ENCODE peak calls at places on chromosome 15, in five cellular contexts. One of them, this sample, is unnamed.

GRCh38 chr15:68265086-68265485 is 12.5 kb upstream of the FEM1B start:
- DNase-seq in HuH-7: no peak
- DNase-seq in H54: no peak
- DNase-seq in CD8-positive, alpha-beta T cell: no peak
- DNase-seq in HTR-8/SVneo: no peak
- DNase-seq in this sample: no peak

GRCh38 chr15:45197512-45197911 is 9.7 kb upstream of the SHF start:
- DNase-seq in HuH-7: no peak
- DNase-seq in H54: no peak
- DNase-seq in CD8-positive, alpha-beta T cell: no peak
- DNase-seq in HTR-8/SVneo: no peak
- DNase-seq in this sample: no peak

GRCh38 chr15:89211678-89212170 is 9.7 kb downstream of the RLBP1 start:
- DNase-seq in HuH-7: no peak
- DNase-seq in H54: no peak
- DNase-seq in CD8-positive, alpha-beta T cell: no peak
- DNase-seq in HTR-8/SVneo: no peak
- DNase-seq in this sample: no peak

GRCh38 chr15:25728816-25729215 is 134.3 kb downstream of the ATP10A start:
- DNase-seq in HuH-7: no peak
- DNase-seq in H54: no peak
- DNase-seq in CD8-positive, alpha-beta T cell: no peak
- DNase-seq in HTR-8/SVneo: no peak
- DNase-seq in this sample: no peak

GRCh38 chr15:70936326-70936725 is 43.7 kb downstream of the LRRC49 start:
- DNase-seq in HuH-7: no peak
- DNase-seq in H54: no peak
- DNase-seq in CD8-positive, alpha-beta T cell: no peak
- DNase-seq in HTR-8/SVneo: no peak
- DNase-seq in this sample: no peak

GRCh38 chr15:49313650-49314049 is 109.4 kb upstream of the FGF7 start:
- DNase-seq in HuH-7: no peak
- DNase-seq in H54: peak; percentile 1
- DNase-seq in CD8-positive, alpha-beta T cell: no peak
- DNase-seq in HTR-8/SVneo: peak; percentile 3
- DNase-seq in this sample: no peak

GRCh38 chr15:33226559-33227181 is 32.2 kb upstream of the FMN1 start:
- DNase-seq in HuH-7: no peak
- DNase-seq in H54: peak; percentile 26
- DNase-seq in CD8-positive, alpha-beta T cell: peak; percentile 33
- DNase-seq in HTR-8/SVneo: no peak
- DNase-seq in this sample: peak; percentile 46

GRCh38 chr15:77468896-77469295 is 48.2 kb downstream of the HMG20A start:
- DNase-seq in HuH-7: no peak
- DNase-seq in H54: no peak
- DNase-seq in CD8-positive, alpha-beta T cell: no peak
- DNase-seq in HTR-8/SVneo: no peak
- DNase-seq in this sample: no peak

GRCh38 chr15:48962662-48963523 is 826 bp downstream of the SHC4 start:
- DNase-seq in HuH-7: no peak
- DNase-seq in H54: no peak
- DNase-seq in CD8-positive, alpha-beta T cell: no peak
- DNase-seq in HTR-8/SVneo: peak; percentile 25
- DNase-seq in this sample: peak; percentile 54

GRCh38 chr15:90071220-90071807 is 31.0 kb downstream of the IDH2 start:
- DNase-seq in HuH-7: peak; percentile 97
- DNase-seq in H54: peak; percentile 35
- DNase-seq in CD8-positive, alpha-beta T cell: peak; percentile 54
- DNase-seq in HTR-8/SVneo: peak; percentile 75
- DNase-seq in this sample: peak; percentile 90

GRCh38 chr15:34933432-34933975 is 36.0 kb downstream of the AQR start:
- DNase-seq in HuH-7: no peak
- DNase-seq in H54: no peak
- DNase-seq in CD8-positive, alpha-beta T cell: no peak
- DNase-seq in HTR-8/SVneo: no peak
- DNase-seq in this sample: no peak

GRCh38 chr15:67188551-67189218 is 65.8 kb downstream of the AAGAB start:
- DNase-seq in HuH-7: no peak
- DNase-seq in H54: no peak
- DNase-seq in CD8-positive, alpha-beta T cell: no peak
- DNase-seq in HTR-8/SVneo: no peak
- DNase-seq in this sample: peak; percentile 66

GRCh38 chr15:25671132-25671531 is 192.0 kb downstream of the ATP10A start:
- DNase-seq in HuH-7: no peak
- DNase-seq in H54: no peak
- DNase-seq in CD8-positive, alpha-beta T cell: no peak
- DNase-seq in HTR-8/SVneo: no peak
- DNase-seq in this sample: peak; percentile 34

GRCh38 chr15:79653533-79653932 is 221.4 kb downstream of the MINAR1 start:
- DNase-seq in HuH-7: no peak
- DNase-seq in H54: no peak
- DNase-seq in CD8-positive, alpha-beta T cell: no peak
- DNase-seq in HTR-8/SVneo: no peak
- DNase-seq in this sample: no peak

GRCh38 chr15:30953731-30954378 is 37.6 kb downstream of the MTMR10 start:
- DNase-seq in HuH-7: no peak
- DNase-seq in H54: peak; percentile 83
- DNase-seq in CD8-positive, alpha-beta T cell: no peak
- DNase-seq in HTR-8/SVneo: peak; percentile 69
- DNase-seq in this sample: peak; percentile 18

GRCh38 chr15:79475312-79475711 is 43.2 kb downstream of the MINAR1 start:
- DNase-seq in HuH-7: no peak
- DNase-seq in H54: peak; percentile 1
- DNase-seq in CD8-positive, alpha-beta T cell: no peak
- DNase-seq in HTR-8/SVneo: no peak
- DNase-seq in this sample: no peak

GRCh38 chr15:95698230-95698629 is 632.3 kb upstream of the NR2F2 start:
- DNase-seq in HuH-7: no peak
- DNase-seq in H54: no peak
- DNase-seq in CD8-positive, alpha-beta T cell: no peak
- DNase-seq in HTR-8/SVneo: no peak
- DNase-seq in this sample: no peak

GRCh38 chr15:75067123-75067854 is 43.9 kb downstream of the PPCDC start:
- DNase-seq in HuH-7: no peak
- DNase-seq in H54: peak; percentile 19
- DNase-seq in CD8-positive, alpha-beta T cell: no peak
- DNase-seq in HTR-8/SVneo: no peak
- DNase-seq in this sample: no peak

GRCh38 chr15:51448592-51449494 is 107.4 kb downstream of the GLDN start:
- DNase-seq in HuH-7: no peak
- DNase-seq in H54: no peak
- DNase-seq in CD8-positive, alpha-beta T cell: no peak
- DNase-seq in HTR-8/SVneo: no peak
- DNase-seq in this sample: no peak

GRCh38 chr15:55846108-55846707 is 103.3 kb upstream of the PRTG start:
- DNase-seq in HuH-7: peak; percentile 39
- DNase-seq in H54: peak; percentile 19
- DNase-seq in CD8-positive, alpha-beta T cell: no peak
- DNase-seq in HTR-8/SVneo: peak; percentile 57
- DNase-seq in this sample: peak; percentile 80